ENCODE peak calls at places on chromosomes 2 and 18, in ten cellular contexts. B, Z, F, Q, Y, C, P, I, S and E are unnamed samples.

GRCh38 chr18:49168281-49168680 is 217.5 kb upstream of the SMAD7 start:
- DNase-seq in C (no peak), Q (no peak), Y (no peak), P (no peak), Z (no peak), I (no peak), S (no peak), B (peak), F (no peak), E (no peak)

GRCh38 chr2:75896779-75897366 is 186.2 kb upstream of the GCFC2 start:
- DNase-seq in Z (peak), F (peak), I (peak), C (peak), B (peak), Y (no peak), P (no peak), S (no peak), Q (no peak), E (peak)

GRCh38 chr2:145095641-145096435 is 575.9 kb upstream of the ZEB2 start:
- DNase-seq in S (no peak), Y (no peak), P (no peak), F (no peak), I (no peak), Z (no peak), Q (no peak), B (no peak), C (peak), E (no peak)

GRCh38 chr2:215750763-215751162 is 262.6 kb downstream of the MREG start:
- DNase-seq in C (no peak), Z (no peak), F (no peak), B (no peak), Y (no peak), I (no peak), P (no peak), S (no peak), Q (no peak), E (no peak)

GRCh38 chr2:64863097-64863820 is 125.9 kb upstream of the SLC1A4 start:
- DNase-seq in Y (no peak), B (no peak), C (no peak), Z (no peak), F (no peak), Q (no peak), S (no peak), I (no peak), P (no peak), E (no peak)

GRCh38 chr2:27217173-27218121 is at the start of gene CAD:
- DNase-seq in F (peak), I (peak), Z (peak), Y (peak), Q (peak), C (peak), P (peak), B (peak), S (peak), E (peak)

GRCh38 chr2:99430614-99431258 is 59.1 kb downstream of the REV1 start:
- DNase-seq in P (no peak), Y (no peak), S (no peak), F (no peak), Z (no peak), B (no peak), I (no peak), C (no peak), Q (no peak), E (no peak)

GRCh38 chr2:61948661-61949457 is 43.4 kb downstream of the COMMD1 start:
- DNase-seq in Y (no peak), F (no peak), Z (no peak), P (no peak), Q (no peak), I (no peak), S (no peak), C (no peak), B (no peak), E (no peak)

GRCh38 chr2:128317186-128317897 is 1.3 kb downstream of the HS6ST1 start:
- DNase-seq in P (peak), S (no peak), Q (peak), Y (peak), C (no peak), I (no peak), F (no peak), B (peak), Z (peak), E (peak)

GRCh38 chr2:20291106-20291564 is 59.5 kb downstream of the PUM2 start:
- DNase-seq in Y (no peak), I (peak), C (peak), B (peak), S (no peak), Z (peak), P (no peak), F (peak), Q (no peak), E (peak)

GRCh38 chr2:160334028-160334729 is 134.1 kb upstream of the ITGB6 start:
- DNase-seq in Q (peak), P (no peak), I (no peak), B (no peak), F (no peak), C (peak), Y (no peak), Z (no peak), S (no peak), E (no peak)

GRCh38 chr2:64295326-64296149 is 151.3 kb upstream of the PELI1 start:
- DNase-seq in F (no peak), C (no peak), Z (no peak), S (no peak), Q (peak), I (no peak), Y (no peak), P (no peak), B (no peak), E (no peak)

GRCh38 chr18:34730774-34731173 is 20.7 kb downstream of the DTNA start:
- DNase-seq in P (no peak), Q (no peak), Y (no peak), F (no peak), C (no peak), Z (no peak), S (no peak), B (no peak), I (no peak), E (no peak)

GRCh38 chr2:68916226-68916625 is 36.5 kb downstream of the GKN2 start:
- DNase-seq in B (no peak), P (no peak), Z (no peak), F (no peak), Q (no peak), C (no peak), S (no peak), I (no peak), Y (no peak), E (no peak)

GRCh38 chr2:220162320-220162719 is 534.9 kb downstream of the SLC4A3 start:
- DNase-seq in P (no peak), C (peak), S (no peak), I (no peak), B (no peak), Z (no peak), Y (no peak), Q (no peak), F (no peak), E (no peak)

GRCh38 chr2:134244091-134244490 is 9.8 kb upstream of the MGAT5 start:
- DNase-seq in F (no peak), Z (no peak), C (no peak), Q (no peak), S (no peak), I (no peak), Y (no peak), P (no peak), B (peak), E (no peak)

GRCh38 chr18:23890589-23890988 is 124.0 kb upstream of the TTC39C start:
- DNase-seq in S (no peak), P (no peak), F (no peak), C (peak), I (no peak), Z (no peak), Q (no peak), Y (no peak), B (no peak), E (no peak)

GRCh38 chr2:127655209-127656073 is 9.5 kb downstream of the GPR17 start:
- DNase-seq in I (no peak), C (no peak), Q (no peak), Y (no peak), S (no peak), B (no peak), Z (no peak), F (no peak), P (no peak), E (peak)

GRCh38 chr2:85369500-85369899 is 14.9 kb downstream of the ELMOD3 start:
- DNase-seq in F (no peak), P (no peak), B (no peak), Q (no peak), Z (no peak), S (no peak), I (no peak), C (no peak), Y (no peak), E (no peak)

GRCh38 chr2:190858817-190859216 is 21.8 kb upstream of the GLS start:
- DNase-seq in Z (no peak), I (no peak), P (no peak), C (peak), S (no peak), B (no peak), Y (no peak), Q (no peak), F (no peak), E (no peak)

GRCh38 chr18:2410688-2411087 is 160.6 kb downstream of the METTL4 start:
- DNase-seq in S (no peak), Y (no peak), B (no peak), F (no peak), Q (no peak), I (no peak), C (peak), Z (no peak), P (no peak), E (no peak)

GRCh38 chr2:19677825-19678518 is 223.8 kb downstream of the TTC32 start:
- DNase-seq in C (no peak), Q (no peak), B (no peak), Y (no peak), F (no peak), S (no peak), Z (no peak), I (no peak), P (no peak), E (no peak)

GRCh38 chr2:160411167-160411566 is 82.4 kb downstream of the RBMS1 start:
- DNase-seq in B (no peak), I (no peak), F (peak), S (no peak), Q (peak), C (peak), Z (no peak), P (peak), Y (no peak), E (no peak)

GRCh38 chr18:48790226-48790863 is 160.4 kb downstream of the SMAD7 start:
- DNase-seq in B (no peak), C (peak), F (no peak), Y (peak), Z (no peak), S (no peak), P (no peak), Q (no peak), I (no peak), E (no peak)

GRCh38 chr2:28419003-28419704 is 26.5 kb downstream of the FOSL2 start:
- DNase-seq in S (no peak), I (no peak), Z (no peak), P (no peak), Y (no peak), C (no peak), F (no peak), B (peak), Q (no peak), E (no peak)

GRCh38 chr2:133379159-133379558 is 189.1 kb downstream of the NCKAP5 start:
- DNase-seq in P (no peak), B (no peak), S (no peak), Q (no peak), C (no peak), Z (no peak), I (no peak), Y (no peak), F (no peak), E (no peak)

GRCh38 chr2:8430628-8431027 is 251.2 kb upstream of the ID2 start:
- DNase-seq in C (no peak), S (no peak), Z (no peak), B (no peak), I (no peak), F (no peak), Y (no peak), Q (no peak), P (no peak), E (no peak)

GRCh38 chr2:149104221-149104620 is 65.7 kb downstream of the LYPD6B start:
- DNase-seq in P (no peak), I (no peak), S (no peak), Q (no peak), C (no peak), Y (no peak), B (no peak), F (no peak), Z (no peak), E (no peak)

GRCh38 chr2:13046557-13047165 is 329.9 kb downstream of the TRIB2 start:
- DNase-seq in F (no peak), S (no peak), P (no peak), Y (no peak), C (peak), B (peak), I (no peak), Q (no peak), Z (no peak), E (peak)

GRCh38 chr2:10448646-10449480 is 736 bp upstream of the ODC1 start:
- DNase-seq in Y (peak), Z (peak), P (peak), I (no peak), C (peak), S (peak), Q (peak), F (peak), B (peak), E (peak)

GRCh38 chr2:151278487-151278886 is 11.0 kb downstream of the NMI start:
- DNase-seq in S (no peak), B (no peak), C (no peak), Y (no peak), Q (no peak), I (no peak), F (no peak), Z (no peak), P (no peak), E (no peak)

GRCh38 chr2:212811036-212811805 is 272.6 kb upstream of the ERBB4 start:
- DNase-seq in C (peak), Q (no peak), Z (no peak), I (no peak), F (no peak), S (no peak), P (no peak), B (no peak), Y (no peak), E (no peak)